ENCODE peak calls at places on chromosomes 1 and 21, in eight cellular contexts. K is IMR-90; M is lower lobe of right lung; G is BE2C; X is left ventricle myocardium inferior; S is mucosa of descending colon; A is ovary; T is CD8-positive, alpha-beta T cell. U is an unnamed sample.

GRCh38 chr1:224253721-224254120 is 70.7 kb downstream of the DEGS1 start:
- DNase-seq in G (no peak), T (no peak), A (no peak), M (no peak), X (no peak), K (peak; percentile 27), S (no peak), U (no peak)

GRCh38 chr1:168093616-168094015 is 43.1 kb downstream of the GPR161 start:
- DNase-seq in S (no peak), T (no peak), X (no peak), M (no peak), K (no peak), G (no peak), A (no peak), U (no peak)

GRCh38 chr1:212217633-212218032 is 67.6 kb upstream of the PPP2R5A start:
- DNase-seq in G (no peak), A (no peak), M (no peak), T (no peak), S (peak; percentile 52), X (no peak), K (no peak), U (no peak)

GRCh38 chr1:222950892-222951291 is 136.1 kb downstream of the DISP1 start:
- DNase-seq in A (no peak), S (no peak), M (no peak), X (no peak), G (no peak), T (no peak), K (no peak), U (no peak)

GRCh38 chr1:186948542-186948941 is 119.8 kb downstream of the PLA2G4A start:
- DNase-seq in G (no peak), X (no peak), K (no peak), M (no peak), S (no peak), A (no peak), T (no peak), U (no peak)

GRCh38 chr1:25640646-25641328 is 24.2 kb downstream of the MAN1C1 start:
- DNase-seq in G (no peak), A (no peak), S (no peak), X (no peak), K (no peak), T (no peak), M (no peak), U (no peak)

GRCh38 chr1:36322085-36322785 is 1.2 kb downstream of the EVA1B start:
- DNase-seq in S (no peak), T (no peak), M (no peak), X (no peak), A (peak; percentile 64), K (no peak), G (no peak), U (no peak)

GRCh38 chr1:156368889-156369684 is at the start of gene RHBG:
- DNase-seq in T (no peak), X (peak; percentile 35), G (no peak), S (peak; percentile 77), A (peak; percentile 75), M (peak; percentile 79), K (peak; percentile 2), U (no peak)

GRCh38 chr1:95117207-95118018 is at the start of gene TLCD4:
- DNase-seq in K (peak; percentile 24), S (peak; percentile 73), X (peak; percentile 73), T (peak; percentile 16), M (peak; percentile 78), A (peak; percentile 61), G (peak; percentile 50), U (no peak)

DNA sequence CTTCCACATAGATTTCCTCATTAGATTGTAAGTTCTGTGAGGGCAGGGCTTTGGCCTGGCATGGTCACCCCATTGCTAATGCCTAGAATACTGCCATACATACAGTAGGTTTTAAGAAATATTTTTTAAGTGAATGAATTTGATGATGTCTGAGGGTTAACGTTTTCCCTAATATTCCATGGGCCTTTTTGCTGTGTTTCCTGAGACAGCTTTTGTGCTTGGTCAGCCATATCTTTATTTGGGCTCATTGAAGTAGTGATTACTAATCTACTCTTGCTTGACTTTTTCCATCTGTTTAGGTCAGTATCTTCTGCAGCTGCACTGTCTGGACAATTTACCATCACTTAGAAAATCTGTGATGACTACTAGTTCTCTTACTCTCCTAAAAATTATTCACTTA is 3.5 kb downstream of the CDC42 start:
- DNase-seq in S (no peak), M (no peak), T (no peak), A (no peak), G (no peak), K (peak; percentile 48), X (no peak), U (no peak)
- TF ChIP-seq CTCF in S (no peak), M (no peak), T (no peak), A (no peak), G (no peak), K (no peak), X (no peak), U (no peak)

GRCh38 chr21:46542588-46543092 is 62.2 kb downstream of the S100B start:
- DNase-seq in T (no peak), S (no peak), X (no peak), K (no peak), A (no peak), G (no peak), M (no peak), U (peak; percentile 6)
- TF ChIP-seq CTCF in T (no peak), S (no peak), X (no peak), K (no peak), A (no peak), G (no peak), M (no peak), U (no peak)

GRCh38 chr1:218553197-218553596 is 208.1 kb downstream of the TGFB2 start:
- DNase-seq in T (no peak), G (peak; percentile 23), S (no peak), M (no peak), A (no peak), X (no peak), K (no peak), U (no peak)
- TF ChIP-seq CTCF in T (no peak), G (peak; percentile 59), S (no peak), M (no peak), A (no peak), X (no peak), K (peak; percentile 10), U (no peak)

GRCh38 chr1:113913887-113914664 is 8.9 kb downstream of the DCLRE1B start:
- DNase-seq in S (no peak), A (no peak), K (no peak), T (no peak), X (no peak), G (no peak), M (no peak), U (no peak)
- TF ChIP-seq CTCF in S (no peak), A (no peak), K (no peak), T (no peak), X (no peak), G (no peak), M (no peak), U (no peak)

DNA sequence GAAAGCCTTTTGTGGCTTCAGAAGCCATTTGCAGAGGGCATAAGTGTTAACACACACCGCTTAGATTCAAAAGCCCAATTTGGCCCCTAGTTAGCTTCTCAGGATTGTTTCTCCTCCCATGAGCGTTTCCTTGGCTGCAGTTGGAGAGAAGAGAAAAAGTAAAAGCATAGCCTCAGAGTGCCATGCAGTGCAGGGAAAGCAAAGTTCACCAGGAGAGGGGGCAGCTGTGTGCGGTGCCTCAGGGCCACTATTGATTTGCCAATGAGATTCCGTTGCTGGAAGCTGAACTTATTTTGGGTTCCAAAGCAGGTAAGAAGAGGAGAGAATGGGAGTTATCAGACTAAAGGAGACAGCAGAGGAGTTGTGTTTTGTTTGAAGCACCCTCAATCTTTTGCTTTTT is 102.4 kb downstream of the SELENOF start:
- DNase-seq in X (no peak), G (no peak), S (no peak), A (no peak), T (no peak), M (no peak), K (no peak), U (no peak)
- TF ChIP-seq CTCF in X (no peak), G (no peak), S (no peak), A (no peak), T (no peak), M (no peak), K (no peak), U (no peak)

GRCh38 chr1:1678581-1679380 is 13.8 kb downstream of the SLC35E2B start:
- DNase-seq in M (peak; percentile 34), X (no peak), K (no peak), G (peak; percentile 37), A (peak; percentile 32), S (peak; percentile 90), T (peak; percentile 43), U (peak; percentile 48)
- TF ChIP-seq CTCF in M (no peak), X (no peak), K (peak; percentile 28), G (peak; percentile 46), A (no peak), S (no peak), T (peak; percentile 57), U (peak; percentile 59)

GRCh38 chr1:210748796-210749195 is 385.2 kb downstream of the KCNH1 start:
- DNase-seq in K (no peak), G (no peak), X (no peak), M (no peak), T (no peak), S (no peak), A (no peak), U (no peak)
- TF ChIP-seq CTCF in K (no peak), G (no peak), X (no peak), M (no peak), T (no peak), S (no peak), A (no peak), U (no peak)

GRCh38 chr1:204357551-204357950 is 2.2 kb downstream of the PLEKHA6 start:
- DNase-seq in A (no peak), S (no peak), X (peak; percentile 44), G (peak; percentile 35), K (no peak), T (no peak), M (no peak), U (no peak)
- TF ChIP-seq CTCF in A (no peak), S (no peak), X (no peak), G (no peak), K (no peak), T (no peak), M (no peak), U (no peak)

U was measured in natural killer cell.